ENCODE peak calls at places on chromosomes 2 and 18, in seven cellular contexts. C is foreskin fibroblast; S is AG09319; J is RWPE1; Q is CD8-positive, alpha-beta T cell; X is adrenal gland; L is fibroblast of pulmonary artery. P is an unnamed sample.

GRCh38 chr2:35846-36245 is 10.5 kb downstream of the FAM110C start:
- DNase-seq in C (no peak), J (no peak), Q (no peak), X (no peak), L (no peak), S (no peak), P (no peak)

GRCh38 chr18:49944681-49945080 is 131.3 kb upstream of the ACAA2 start:
- DNase-seq in J (no peak), X (no peak), S (no peak), Q (no peak), L (peak), C (peak), P (no peak)

GRCh38 chr18:9139400-9140039 is 2.9 kb downstream of the ANKRD12 start:
- DNase-seq in L (no peak), J (no peak), X (no peak), C (no peak), Q (no peak), S (no peak), P (no peak)

GRCh38 chr2:36677995-36678605 is 18.4 kb upstream of the VIT start:
- DNase-seq in S (no peak), Q (no peak), C (peak), L (no peak), J (no peak), X (no peak), P (no peak)

GRCh38 chr18:55272510-55273243 is 313.4 kb upstream of the CCDC68 start:
- DNase-seq in L (peak), X (no peak), Q (no peak), C (peak), J (no peak), S (peak), P (no peak)

GRCh38 chr2:99854236-99854852 is 288.0 kb downstream of the AFF3 start:
- DNase-seq in Q (no peak), J (no peak), C (no peak), S (no peak), L (no peak), X (no peak), P (no peak)

GRCh38 chr18:33231474-33232317 is 208.8 kb downstream of the CCDC178 start:
- DNase-seq in X (peak), C (peak), L (peak), J (peak), Q (no peak), S (peak), P (peak)

GRCh38 chr2:67091681-67092080 is 305.5 kb upstream of the ETAA1 start:
- DNase-seq in L (no peak), X (no peak), Q (no peak), J (no peak), S (no peak), C (no peak), P (no peak)

GRCh38 chr2:182504903-182505302 is 78.1 kb upstream of the PDE1A start:
- DNase-seq in L (peak), J (no peak), S (peak), X (peak), Q (no peak), C (peak), P (no peak)

GRCh38 chr2:42722328-42723190 is 41.4 kb downstream of the OXER1 start:
- DNase-seq in Q (no peak), X (peak), S (peak), J (peak), L (peak), C (peak), P (no peak)

GRCh38 chr2:174336403-174337336 is 1.9 kb downstream of the SP9 start:
- DNase-seq in J (peak), X (no peak), Q (no peak), C (no peak), S (no peak), L (no peak), P (peak)

DNA sequence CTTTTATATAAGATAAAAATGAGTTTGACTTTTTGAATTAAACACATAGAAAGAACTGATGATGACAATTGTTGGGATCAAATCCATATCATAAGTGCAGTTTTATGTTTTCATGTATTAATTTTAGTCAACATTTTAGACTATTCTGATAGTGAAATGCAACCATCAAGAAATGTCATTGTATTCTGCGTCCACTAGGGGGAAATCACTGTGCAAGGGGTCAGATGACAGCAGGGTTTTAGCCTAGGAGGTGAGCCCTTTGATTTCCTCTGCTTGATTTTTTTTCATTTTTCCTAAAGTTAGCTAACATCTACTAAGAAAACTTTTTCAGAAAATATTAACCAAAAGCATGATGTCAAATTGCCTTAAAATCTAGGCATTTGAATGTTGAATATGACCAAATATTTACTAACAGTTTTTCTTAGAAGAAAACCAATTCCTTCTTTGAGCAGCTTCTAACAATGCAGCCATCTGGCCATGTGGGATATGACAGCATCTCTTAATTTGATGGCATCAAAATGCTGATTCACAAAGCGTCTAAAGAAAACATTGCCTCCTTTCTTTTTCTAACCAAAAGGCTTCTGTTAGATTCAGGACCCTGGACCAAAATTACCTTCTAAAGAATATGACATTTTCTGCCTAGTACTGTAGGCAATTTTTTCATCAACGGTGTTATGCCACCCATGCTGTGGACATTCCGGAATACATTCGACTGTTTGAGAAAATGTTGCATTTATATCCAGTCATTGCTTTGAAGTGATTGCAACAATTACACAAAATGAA is 141.5 kb downstream of the SPHKAP start:
- DNase-seq in C (peak), S (no peak), X (no peak), L (peak), Q (no peak), J (peak), P (no peak)
- TF ChIP-seq CTCF in C (peak), S (peak), X (peak), L (peak), Q (peak), J (peak), P (peak)

GRCh38 chr2:62725712-62726055 is 20.2 kb downstream of the EHBP1 start:
- DNase-seq in C (no peak), S (no peak), J (no peak), Q (no peak), L (no peak), X (no peak), P (no peak)

GRCh38 chr2:62724106-62724505 is 18.6 kb downstream of the EHBP1 start:
- DNase-seq in X (no peak), C (peak), J (no peak), S (no peak), L (peak), Q (no peak), P (no peak)

GRCh38 chr2:62723253-62723652 is 17.7 kb downstream of the EHBP1 start:
- DNase-seq in S (no peak), C (no peak), J (no peak), Q (no peak), X (no peak), L (no peak), P (no peak)

GRCh38 chr2:62727259-62727867 is 21.9 kb downstream of the EHBP1 start:
- DNase-seq in C (no peak), J (no peak), L (no peak), X (no peak), S (no peak), Q (no peak), P (no peak)

GRCh38 chr2:62724886-62725711 is 19.6 kb downstream of the EHBP1 start:
- DNase-seq in X (no peak), C (peak), S (no peak), Q (peak), L (no peak), J (no peak), P (no peak)
- TF ChIP-seq CTCF in X (no peak), C (no peak), S (no peak), Q (no peak), L (peak), J (no peak), P (peak)

GRCh38 chr18:26771524-26771923 is 94.0 kb downstream of the AQP4 start:
- DNase-seq in S (no peak), C (peak), J (no peak), X (peak), Q (no peak), L (peak), P (no peak)
- TF ChIP-seq CTCF in S (peak), C (peak), J (no peak), X (peak), Q (no peak), L (peak), P (peak)

GRCh38 chr2:3840611-3841010 is 137.2 kb downstream of the DCDC2C start:
- DNase-seq in Q (no peak), S (no peak), L (no peak), J (no peak), X (no peak), C (no peak), P (no peak)
- TF ChIP-seq CTCF in Q (no peak), S (no peak), L (no peak), J (no peak), X (no peak), C (no peak), P (no peak)

GRCh38 chr18:45571714-45572113 is 43.6 kb upstream of the SLC14A2 start:
- DNase-seq in J (no peak), C (no peak), X (no peak), L (no peak), Q (no peak), S (no peak), P (no peak)
- TF ChIP-seq CTCF in J (no peak), C (no peak), X (no peak), L (peak), Q (no peak), S (no peak), P (peak)

DNA sequence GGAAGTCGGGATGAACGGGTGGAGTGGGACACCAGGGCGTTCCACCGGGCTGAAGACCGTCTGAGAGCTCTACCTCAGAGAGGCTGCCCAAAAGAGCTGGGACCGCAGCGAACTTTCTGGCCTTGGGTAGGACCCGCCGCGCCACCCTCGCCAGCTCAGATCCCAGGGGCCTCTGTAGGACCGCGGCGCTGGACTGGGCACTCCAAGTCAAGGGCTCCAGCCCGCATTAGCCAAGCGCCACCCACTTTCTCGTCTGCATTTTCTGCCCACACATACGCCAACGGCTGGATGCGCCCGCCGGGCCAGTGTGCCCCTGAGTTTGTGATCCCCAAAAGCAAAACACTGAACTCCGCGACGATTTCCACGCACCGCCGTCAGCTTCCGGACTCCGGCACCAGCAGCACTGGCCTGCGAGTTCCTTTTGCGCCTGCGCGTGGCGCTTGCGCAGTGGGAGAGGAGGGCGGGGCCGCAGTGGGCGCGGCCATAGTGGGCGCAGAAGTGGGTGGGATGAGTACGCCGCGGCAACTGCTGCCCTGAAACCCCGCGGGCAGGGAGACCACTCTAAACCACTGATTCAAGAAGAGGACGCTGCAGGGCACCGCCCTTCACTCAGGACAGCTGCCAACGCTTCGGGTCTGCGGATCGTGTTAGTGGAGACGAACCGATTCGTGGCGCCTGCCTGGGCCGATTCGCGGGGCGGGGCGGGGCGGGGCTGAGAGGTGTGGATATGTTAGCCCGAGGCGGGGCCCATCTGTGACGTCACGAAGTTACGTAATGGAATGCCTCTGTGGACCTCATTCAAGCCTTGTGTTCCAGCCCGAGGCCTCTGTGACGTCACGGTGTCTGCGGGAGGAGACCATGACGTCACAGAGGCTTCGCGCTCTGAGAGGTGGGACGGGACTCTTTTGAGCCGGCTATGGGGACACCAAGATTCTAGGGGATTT is 10.5 kb downstream of the OSR1 start:
- DNase-seq in Q (peak), X (peak), C (peak), L (peak), J (peak), S (peak), P (peak)
- TF ChIP-seq CTCF in Q (no peak), X (no peak), C (no peak), L (no peak), J (no peak), S (no peak), P (no peak)

GRCh38 chr2:51710222-51710621 is 678.3 kb upstream of the NRXN1 start:
- DNase-seq in C (no peak), Q (no peak), L (no peak), S (no peak), X (no peak), J (no peak), P (no peak)
- TF ChIP-seq CTCF in C (no peak), Q (no peak), L (no peak), S (no peak), X (no peak), J (no peak), P (peak)

P was measured in neural crest cell.